ENCODE peak calls at places on chromosomes 16 and 17, in eight cellular contexts. K, H, T, G, A, M, D and V are unnamed samples. For H3K4me1, the result is how much of the 10 kb centered on the place peaks cover.

GRCh38 chr16:54437921-54438320 is 151.3 kb upstream of the IRX3 start:
- DNase-seq in M (no peak), T (no peak), K (no peak), D (peak), G (no peak), A (peak), H (no peak), V (no peak)

GRCh38 chr17:29718446-29719039 is 95.8 kb upstream of the CORO6 start:
- DNase-seq in K (no peak), A (no peak), H (no peak), M (no peak), D (no peak), G (no peak), T (no peak), V (no peak)

GRCh38 chr17:82097187-82097918 is 683 bp downstream of the FASN start:
- DNase-seq in K (no peak), A (peak), M (no peak), H (peak), T (peak), G (no peak), D (peak), V (no peak)

GRCh38 chr17:6677158-6677831 is 25.7 kb downstream of the C17orf100 start:
- DNase-seq in M (no peak), K (peak), D (no peak), H (no peak), A (no peak), T (no peak), G (no peak), V (no peak)

GRCh38 chr17:65558683-65559311 is 2.7 kb downstream of the AXIN2 start:
- DNase-seq in G (no peak), A (no peak), D (no peak), K (no peak), M (no peak), H (no peak), T (peak), V (no peak)

GRCh38 chr17:546456-546855 is 168.2 kb downstream of the VPS53 start:
- DNase-seq in K (no peak), A (no peak), G (no peak), T (no peak), D (no peak), H (no peak), M (no peak), V (no peak)

GRCh38 chr17:59357219-59357699 is 25.8 kb downstream of the YPEL2 start:
- DNase-seq in G (no peak), M (no peak), K (no peak), T (no peak), H (no peak), A (no peak), D (no peak), V (no peak)

GRCh38 chr16:12576878-12577277 is 226.8 kb downstream of the CPPED1 start:
- DNase-seq in M (no peak), A (no peak), K (no peak), T (no peak), H (no peak), D (no peak), G (no peak), V (no peak)

GRCh38 chr16:19506965-19507364 is 14.9 kb downstream of the GDE1 start:
- DNase-seq in H (no peak), D (no peak), K (no peak), A (no peak), T (no peak), M (no peak), G (no peak), V (no peak)

GRCh38 chr17:5826384-5826783 is 242.1 kb upstream of the NLRP1 start:
- DNase-seq in M (no peak), T (no peak), A (no peak), G (no peak), K (no peak), H (no peak), D (no peak), V (no peak)

GRCh38 chr17:76270127-76270592 is 5.0 kb downstream of the UBALD2 start:
- DNase-seq in A (no peak), H (no peak), G (no peak), M (no peak), K (no peak), D (peak), T (no peak), V (no peak)

GRCh38 chr17:31564883-31565297 is 173.4 kb downstream of the RAB11FIP4 start:
- DNase-seq in A (no peak), G (peak), K (no peak), D (no peak), H (peak), T (no peak), M (no peak), V (no peak)

GRCh38 chr16:2206780-2207433 is 1.7 kb downstream of the MLST8 start:
- DNase-seq in D (no peak), T (no peak), G (no peak), K (no peak), H (no peak), M (no peak), A (no peak), V (peak)

GRCh38 chr17:77808663-77809425 is 149.7 kb upstream of the TNRC6C start:
- DNase-seq in A (no peak), D (no peak), T (no peak), K (no peak), M (no peak), G (no peak), H (no peak), V (no peak)

GRCh38 chr17:81132770-81133723 is 32.3 kb upstream of the PVALEF start:
- DNase-seq in K (no peak), H (no peak), T (no peak), G (no peak), M (no peak), D (peak), A (no peak), V (no peak)

GRCh38 chr16:67662653-67663010 is 1.9 kb downstream of the PARD6A start:
- DNase-seq in T (no peak), A (no peak), G (no peak), K (no peak), M (no peak), H (no peak), D (no peak), V (no peak)

GRCh38 chr16:86222965-86223551 is 287.3 kb upstream of the FOXF1 start:
- DNase-seq in D (no peak), G (no peak), K (no peak), T (no peak), M (no peak), H (no peak), A (no peak), V (peak)

GRCh38 chr17:63493411-63493810 is 16.6 kb downstream of the ACE start:
- DNase-seq in D (no peak), G (no peak), K (no peak), A (no peak), T (no peak), M (no peak), H (no peak), V (no peak)
- TF ChIP-seq CTCF in D (no peak), G (no peak), K (no peak), A (no peak), T (no peak), M (no peak), H (no peak), V (no peak)

GRCh38 chr16:10938321-10938720 is 3.9 kb downstream of the DEXI start:
- DNase-seq in A (no peak), D (no peak), M (no peak), H (no peak), G (no peak), K (no peak), T (peak), V (no peak)

GRCh38 chr16:10936585-10936984 is 5.7 kb downstream of the DEXI start:
- DNase-seq in G (no peak), M (no peak), D (no peak), T (no peak), H (no peak), A (no peak), K (no peak), V (no peak)

GRCh38 chr16:10938844-10939648 is 3.2 kb downstream of the DEXI start:
- DNase-seq in T (no peak), K (peak), M (no peak), A (no peak), G (no peak), H (no peak), D (no peak), V (no peak)

GRCh38 chr16:10935491-10935890 is 6.8 kb downstream of the DEXI start:
- DNase-seq in T (no peak), K (no peak), A (no peak), H (no peak), G (no peak), D (no peak), M (no peak), V (no peak)

DNA sequence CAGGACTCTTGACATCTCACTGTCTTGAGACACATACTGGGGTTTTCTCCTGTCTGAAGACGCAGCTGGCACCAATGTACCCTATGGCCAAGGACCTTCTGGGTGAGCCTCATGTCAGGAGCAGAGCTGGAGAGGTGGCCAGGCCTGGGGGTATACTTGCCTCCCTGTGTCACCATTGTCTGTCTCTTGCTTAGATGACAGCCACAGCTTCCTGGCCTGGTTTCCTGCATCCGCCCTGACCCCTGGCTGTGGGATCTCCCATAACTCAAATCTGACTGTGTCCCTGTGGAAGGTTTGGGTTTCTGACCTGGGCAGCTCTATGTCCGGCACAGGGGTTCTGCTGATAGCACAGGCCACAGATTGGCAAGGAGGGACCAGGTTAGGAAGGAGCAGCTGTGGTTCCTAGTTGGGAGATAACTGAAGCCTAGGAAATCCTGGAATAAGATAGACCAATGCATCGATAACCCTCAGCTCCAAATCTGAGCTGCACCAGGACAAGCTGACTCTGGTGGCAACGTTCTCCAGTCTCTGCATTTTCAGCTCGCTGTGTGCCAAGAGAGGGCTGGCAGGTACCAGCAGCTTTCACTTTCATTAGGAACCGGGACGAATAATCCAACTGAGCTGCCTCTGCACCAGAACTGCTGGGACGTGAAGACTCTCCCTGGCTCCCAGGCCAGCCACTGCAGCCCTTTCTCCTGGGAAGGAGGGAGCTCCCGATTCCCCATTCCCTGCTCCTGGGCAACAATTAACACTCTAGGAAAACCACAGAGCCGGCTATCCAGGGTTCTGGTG is 5.0 kb downstream of the DEXI start:
- DNase-seq in K (peak), M (no peak), H (no peak), D (no peak), A (no peak), G (no peak), T (no peak), V (no peak)
- H3K4me1 ChIP-seq in K (under half), M (under half), H (under half), D (under half), A (under half), G (half or more), T (under half), V (under half)

GRCh38 chr16:62576636-62577035 is 540.4 kb upstream of the CDH8 start:
- DNase-seq in D (no peak), A (no peak), M (no peak), T (no peak), H (no peak), G (no peak), K (no peak), V (no peak)
- TF ChIP-seq CTCF in D (no peak), A (no peak), M (no peak), T (no peak), H (no peak), G (no peak), K (no peak), V (no peak)

DNA sequence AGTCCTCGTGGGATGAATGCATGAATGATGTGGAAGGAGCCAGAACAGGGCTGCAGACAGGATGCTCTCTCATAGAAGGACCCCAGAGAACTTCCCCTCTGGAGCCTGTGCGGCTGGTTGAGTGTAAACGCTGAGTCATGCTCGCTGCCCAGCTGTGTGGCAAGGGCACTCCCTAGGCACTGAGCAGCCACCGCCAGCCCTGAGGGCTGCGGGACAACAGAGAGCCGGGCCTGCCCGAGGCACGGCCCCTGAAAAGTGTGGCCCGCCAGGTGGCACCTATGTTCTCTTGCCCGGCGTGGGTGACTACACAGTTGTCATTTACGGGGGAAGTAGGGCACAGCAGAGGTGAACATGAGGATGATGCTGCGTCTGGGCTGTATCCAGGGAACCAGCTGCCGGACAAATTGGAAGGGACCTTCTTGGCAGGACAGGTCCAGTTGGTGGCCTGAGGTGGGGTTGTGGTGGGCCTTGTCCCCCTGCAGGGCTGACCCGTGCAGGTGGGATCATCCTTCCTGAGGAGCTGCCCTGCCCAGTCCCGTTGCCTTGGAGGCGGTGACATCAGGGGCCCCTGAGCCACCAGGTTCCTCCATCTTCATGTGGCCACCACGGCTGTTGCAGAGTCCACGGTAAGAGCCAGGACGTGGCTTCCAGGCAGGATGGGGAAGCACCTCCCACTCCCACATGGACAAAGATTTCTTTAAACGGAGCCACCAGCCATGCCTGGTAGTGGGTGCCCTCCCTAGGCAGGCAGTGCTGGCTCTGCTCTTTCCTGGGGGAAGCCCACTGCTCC is 94.8 kb upstream of the CBX4 start:
- DNase-seq in M (no peak), A (no peak), K (no peak), D (no peak), H (no peak), G (no peak), T (no peak), V (no peak)
- H3K4me1 ChIP-seq in M (under half), A (under half), K (under half), D (under half), H (under half), G (under half), T (under half), V (under half)

GRCh38 chr16:30000768-30001631 is 5.0 kb downstream of the INO80E start:
- DNase-seq in M (no peak), A (no peak), T (no peak), D (no peak), H (no peak), G (no peak), K (no peak), V (no peak)
- TF ChIP-seq CTCF in M (no peak), A (no peak), T (no peak), D (no peak), H (no peak), G (no peak), K (no peak), V (no peak)